ENCODE peak calls at places on chromosomes 6 and 20, in five cellular contexts. D is dorsolateral prefrontal cortex, P is D341Med, S is hepatocyte, A is anterior cingulate cortex. M is an unnamed sample.

GRCh38 chr20:64116016-64116415 is 8.7 kb upstream of the NPBWR2 start:
- DNase-seq in D (no peak), P (no peak), S (no peak), A (no peak), M (no peak)

GRCh38 chr6:68642081-68642480 is 7.0 kb downstream of the ADGRB3 start:
- DNase-seq in D (no peak), P (no peak), S (no peak), A (no peak), M (no peak)

GRCh38 chr6:89035252-89036106 is 45.1 kb upstream of the PNRC1 start:
- DNase-seq in D (peak), P (no peak), S (peak), A (no peak), M (peak)

GRCh38 chr6:91476000-91476399 is 889.1 kb upstream of the MAP3K7 start:
- DNase-seq in D (no peak), P (no peak), S (peak), A (no peak), M (peak)

GRCh38 chr6:123016431-123017110 is 20.5 kb downstream of the CLVS2 start:
- DNase-seq in D (no peak), P (no peak), S (no peak), A (no peak), M (no peak)

GRCh38 chr20:25984933-25985332 is 288.3 kb upstream of the ZNF337 start:
- DNase-seq in D (peak), P (no peak), S (no peak), A (no peak), M (peak)

GRCh38 chr6:39339111-39339510 is 16.6 kb upstream of the KCNK16 start:
- DNase-seq in D (no peak), P (no peak), S (no peak), A (no peak), M (no peak)

GRCh38 chr6:33683051-33683571 is 28.4 kb downstream of the UQCC2 start:
- DNase-seq in D (peak), P (no peak), S (no peak), A (peak), M (no peak)

GRCh38 chr6:10412165-10412947 is 2.5 kb downstream of the TFAP2A start:
- DNase-seq in D (no peak), P (peak), S (peak), A (no peak), M (peak)

GRCh38 chr6:137936798-137937197 is 69.7 kb downstream of the TNFAIP3 start:
- DNase-seq in D (no peak), P (no peak), S (no peak), A (no peak), M (no peak)

GRCh38 chr20:17863577-17864292 is 104.9 kb downstream of the SNX5 start:
- DNase-seq in D (no peak), P (no peak), S (peak), A (no peak), M (no peak)